ENCODE peak calls at places on chromosomes 2 and 18, in six cellular contexts. K is HTR-8/SVneo; M is activated T-cell treated with anti-CD3 and anti-CD28 coated beads, Interleukin-2, amount 50 U/mL, for 4 hours; O is astrocyte of the cerebellum; Z is LHCN-M2; C is stimulated activated naive CD4-positive, alpha-beta T cell. R is an unnamed sample.

GRCh38 chr18:72848534-72849237 is 19.1 kb downstream of the NETO1 start:
- DNase-seq in K (no peak), M (no peak), O (no peak), Z (no peak), C (no peak), R (no peak)

GRCh38 chr2:64524604-64525322 is 635 bp downstream of the AFTPH start:
- DNase-seq in K (no peak), M (peak), O (no peak), Z (peak), C (peak), R (no peak)

GRCh38 chr2:45303417-45304202 is 294.4 kb upstream of the SIX2 start:
- DNase-seq in K (no peak), M (no peak), O (no peak), Z (no peak), C (no peak), R (no peak)

GRCh38 chr18:50410008-50410407 is 35.2 kb downstream of the SKA1 start:
- DNase-seq in K (no peak), M (no peak), O (no peak), Z (no peak), C (no peak), R (no peak)

GRCh38 chr2:46026431-46026830 is 270.8 kb upstream of the EPAS1 start:
- DNase-seq in K (no peak), M (no peak), O (no peak), Z (no peak), C (no peak), R (no peak)

GRCh38 chr2:14756122-14756541 is 123.6 kb downstream of the LRATD1 start:
- DNase-seq in K (no peak), M (no peak), O (no peak), Z (peak), C (no peak), R (no peak)

GRCh38 chr2:186894478-186894877 is 45.5 kb upstream of the ZSWIM2 start:
- DNase-seq in K (no peak), M (no peak), O (no peak), Z (no peak), C (no peak), R (no peak)

GRCh38 chr2:191385416-191386160 is 140.4 kb downstream of the MYO1B start:
- DNase-seq in K (no peak), M (no peak), O (no peak), Z (peak), C (no peak), R (no peak)

GRCh38 chr2:16640024-16640423 is 25.6 kb downstream of the CYRIA start:
- DNase-seq in K (no peak), M (no peak), O (no peak), Z (peak), C (no peak), R (no peak)

GRCh38 chr18:59536181-59536580 is 161.0 kb downstream of the CCBE1 start:
- DNase-seq in K (no peak), M (no peak), O (no peak), Z (no peak), C (no peak), R (no peak)

GRCh38 chr18:43651067-43651466 is 373.8 kb upstream of the SYT4 start:
- DNase-seq in K (no peak), M (no peak), O (no peak), Z (no peak), C (no peak), R (no peak)

GRCh38 chr2:162030363-162030762 is 43.7 kb downstream of the DPP4 start:
- DNase-seq in K (no peak), M (no peak), O (no peak), Z (no peak), C (no peak), R (no peak)

GRCh38 chr2:18169121-18169786 is 290.8 kb downstream of the KCNS3 start:
- DNase-seq in K (no peak), M (no peak), O (no peak), Z (no peak), C (no peak), R (no peak)

GRCh38 chr2:154963509-154963908 is 265.0 kb downstream of the KCNJ3 start:
- DNase-seq in K (no peak), M (no peak), O (no peak), Z (no peak), C (no peak), R (no peak)

GRCh38 chr18:76565238-76566173 is 70.5 kb upstream of the ZNF516 start:
- DNase-seq in K (peak), M (no peak), O (peak), Z (peak), C (no peak), R (peak)

GRCh38 chr2:60957643-60958042 is 59.9 kb upstream of the PEX13 start:
- DNase-seq in K (no peak), M (no peak), O (no peak), Z (no peak), C (no peak), R (no peak)

GRCh38 chr2:233689498-233689897 is 3.2 kb upstream of the UGT1A6 start:
- DNase-seq in K (no peak), M (no peak), O (no peak), Z (no peak), C (no peak), R (no peak)

GRCh38 chr2:65024149-65024829 is 31.9 kb upstream of the CEP68 start:
- DNase-seq in K (peak), M (no peak), O (peak), Z (peak), C (no peak), R (no peak)

GRCh38 chr2:96146151-96146880 is 1.1 kb upstream of the DUSP2 start:
- DNase-seq in K (no peak), M (peak), O (no peak), Z (no peak), C (peak), R (peak)

GRCh38 chr18:56743115-56743514 is 92.0 kb downstream of the WDR7 start:
- DNase-seq in K (no peak), M (no peak), O (no peak), Z (no peak), C (no peak), R (no peak)

GRCh38 chr2:41950440-41950960 is 97.3 kb upstream of the PKDCC start:
- DNase-seq in K (no peak), M (no peak), O (no peak), Z (no peak), C (no peak), R (no peak)

R was measured in spleen.